ENCODE peak calls at places on chromosomes 4 and X, in ten cellular contexts. H is fibroblast of pulmonary artery; C is stimulated activated CD4-positive, alpha-beta T cell treated with anti-CD3 and anti-CD28 coated beads, Interleukin-12 subunit alpha, Interleukin-12 subunit beta, amount 100 ng/mL, for 24 hours; P is T-helper 9 cell; O is CD8-positive, alpha-beta memory T cell; Z is right cardiac atrium; V is substantia nigra; Y is NCI-H748 treated with DMSO at 0.1 percent for 48 hours; X is GM23248; I is GM10248. T is an unnamed sample.

GRCh38 chr4:160286051-160286450 is 1183.2 kb downstream of the RAPGEF2 start:
- DNase-seq in P (no peak), C (no peak), V (no peak), O (no peak), Z (no peak), I (no peak), X (no peak), H (no peak), Y (no peak), T (no peak)

GRCh38 chrX:16619024-16619423 is 30.9 kb upstream of the S100G start:
- DNase-seq in I (no peak), Y (no peak), X (no peak), Z (no peak), P (no peak), V (no peak), C (no peak), O (no peak), H (no peak), T (no peak)

GRCh38 chrX:44042124-44042523 is 68.9 kb upstream of the NDP start:
- DNase-seq in X (no peak), Z (no peak), Y (no peak), P (no peak), O (no peak), V (no peak), C (no peak), H (no peak), I (no peak), T (no peak)

GRCh38 chr4:173635395-173635794 is 105.4 kb upstream of the HAND2 start:
- DNase-seq in P (no peak), H (no peak), Z (no peak), X (no peak), Y (no peak), C (no peak), V (no peak), O (no peak), I (no peak), T (no peak)

GRCh38 chr4:62940229-62940628 is 1469.0 kb downstream of the TECRL start:
- DNase-seq in O (no peak), Y (no peak), I (no peak), P (no peak), H (no peak), C (no peak), X (no peak), V (no peak), Z (no peak), T (no peak)

GRCh38 chr4:121873604-121874003 is 3.3 kb upstream of the BBS7 start:
- DNase-seq in C (no peak), X (no peak), Y (no peak), P (no peak), V (no peak), H (no peak), I (no peak), Z (no peak), O (no peak), T (no peak)

GRCh38 chr4:10347815-10348214 is 109.4 kb downstream of the ZNF518B start:
- DNase-seq in Y (no peak), V (no peak), X (no peak), H (no peak), I (no peak), Z (no peak), O (no peak), P (no peak), C (no peak), T (no peak)

GRCh38 chr4:148980782-148981181 is 538.6 kb upstream of the NR3C2 start:
- DNase-seq in I (no peak), H (no peak), V (no peak), Y (no peak), O (no peak), X (no peak), Z (no peak), C (no peak), P (no peak), T (no peak)

GRCh38 chr4:173264245-173264959 is 69.8 kb downstream of the HMGB2 start:
- DNase-seq in Y (peak; percentile 67), P (no peak), C (no peak), H (peak; percentile 77), Z (peak; percentile 85), V (no peak), O (peak; percentile 6), X (peak; percentile 16), I (peak; percentile 17), T (peak; percentile 74)

GRCh38 chrX:24196509-24196908 is 47.0 kb downstream of the ZFX start:
- DNase-seq in H (no peak), Z (no peak), I (no peak), X (no peak), P (no peak), C (no peak), Y (no peak), V (no peak), O (no peak), T (no peak)

GRCh38 chrX:121987163-121987562 is 939.8 kb downstream of the GLUD2 start:
- DNase-seq in X (peak; percentile 64), C (no peak), V (no peak), Z (no peak), O (no peak), Y (no peak), I (no peak), H (peak; percentile 49), P (no peak), T (no peak)

GRCh38 chr4:74059161-74059829 is 20.8 kb upstream of the CXCL3 start:
- DNase-seq in C (no peak), X (no peak), P (no peak), I (no peak), V (no peak), Z (no peak), O (no peak), Y (no peak), H (no peak), T (no peak)

GRCh38 chrX:101091817-101092216 is 6.2 kb upstream of the CENPI start:
- DNase-seq in P (no peak), I (no peak), Y (no peak), C (no peak), H (no peak), Z (no peak), O (no peak), X (no peak), V (no peak), T (no peak)

GRCh38 chr4:150547154-150547838 is 34.7 kb upstream of the MAB21L2 start:
- DNase-seq in I (no peak), C (no peak), H (no peak), Z (no peak), X (no peak), O (no peak), P (no peak), Y (no peak), V (no peak), T (no peak)

GRCh38 chr4:83025563-83025962 is 9.4 kb upstream of the COPS4 start:
- DNase-seq in I (no peak), X (no peak), Y (no peak), C (no peak), O (no peak), V (no peak), P (no peak), H (no peak), Z (no peak), T (no peak)

GRCh38 chr4:570754-571153 is 5.3 kb downstream of the TMEM271 start:
- DNase-seq in P (no peak), O (no peak), I (no peak), H (no peak), X (no peak), Z (no peak), V (no peak), Y (no peak), C (no peak), T (no peak)

GRCh38 chr4:28523791-28524190 is 1663.2 kb downstream of the STIM2 start:
- DNase-seq in V (no peak), X (no peak), Z (no peak), Y (no peak), I (no peak), P (no peak), O (no peak), C (no peak), H (no peak), T (no peak)

GRCh38 chrX:1531106-1531890 is 5.7 kb downstream of the P2RY8 start:
- DNase-seq in P (no peak), V (no peak), Y (no peak), C (no peak), I (no peak), O (no peak), H (no peak), Z (no peak), X (no peak), T (no peak)

GRCh38 chr4:84673475-84674230 is 90.7 kb downstream of the CDS1 start:
- DNase-seq in H (peak; percentile 90), P (no peak), I (no peak), X (peak; percentile 87), C (no peak), V (no peak), Y (no peak), Z (no peak), O (no peak), T (no peak)

GRCh38 chrX:26192204-26192603 is at the start of gene MAGEB6:
- DNase-seq in Z (peak; percentile 48), C (no peak), I (no peak), O (no peak), P (no peak), Y (no peak), H (no peak), V (no peak), X (no peak), T (no peak)